ENCODE peak calls at places on chromosome 12, in six cellular contexts. F, D, W, T, O and A are unnamed samples.

GRCh38 chr12:108479364-108480070 is 35.6 kb upstream of the FICD start:
- DNase-seq in F (peak), D (no peak), W (no peak), T (no peak), O (no peak), A (no peak)

GRCh38 chr12:5487971-5488955 is 56.4 kb downstream of the NTF3 start:
- DNase-seq in F (no peak), D (no peak), W (no peak), T (no peak), O (no peak), A (no peak)

GRCh38 chr12:95532851-95533250 is 18.4 kb downstream of the USP44 start:
- DNase-seq in F (no peak), D (no peak), W (no peak), T (no peak), O (no peak), A (no peak)

GRCh38 chr12:4111010-4111409 is 162.6 kb upstream of the CCND2 start:
- DNase-seq in F (no peak), D (no peak), W (no peak), T (no peak), O (no peak), A (peak)

GRCh38 chr12:96190403-96191170 is 3.6 kb upstream of the ELK3 start:
- DNase-seq in F (peak), D (no peak), W (no peak), T (no peak), O (peak), A (no peak)

GRCh38 chr12:98332626-98333025 is 182.8 kb upstream of the TMPO start:
- DNase-seq in F (peak), D (no peak), W (no peak), T (no peak), O (peak), A (no peak)

GRCh38 chr12:1933342-1933992 is 15.0 kb upstream of the CACNA2D4 start:
- DNase-seq in F (peak), D (no peak), W (no peak), T (no peak), O (peak), A (no peak)

GRCh38 chr12:110165540-110166159 is 41.5 kb downstream of the IFT81 start:
- DNase-seq in F (peak), D (no peak), W (no peak), T (no peak), O (no peak), A (no peak)

GRCh38 chr12:119902084-119902509 is 25.0 kb upstream of the CIT start:
- DNase-seq in F (peak), D (peak), W (peak), T (peak), O (peak), A (peak)

GRCh38 chr12:6405963-6406362 is 22.0 kb downstream of the LTBR start:
- DNase-seq in F (no peak), D (no peak), W (no peak), T (no peak), O (peak), A (no peak)

GRCh38 chr12:92927055-92927435 is 2.0 kb downstream of the EEA1 start:
- DNase-seq in F (peak), D (no peak), W (no peak), T (peak), O (peak), A (no peak)

GRCh38 chr12:64528616-64529015 is 76.7 kb downstream of the TBK1 start:
- DNase-seq in F (no peak), D (no peak), W (no peak), T (no peak), O (no peak), A (no peak)

GRCh38 chr12:117202556-117202955 is 12.3 kb upstream of the FBXO21 start:
- DNase-seq in F (no peak), D (no peak), W (no peak), T (no peak), O (no peak), A (no peak)

GRCh38 chr12:3122841-3123678 is 45.9 kb downstream of the TSPAN9 start:
- DNase-seq in F (no peak), D (no peak), W (peak), T (peak), O (peak), A (peak)

GRCh38 chr12:59603735-59604134 is 7.9 kb downstream of the SLC16A7 start:
- DNase-seq in F (no peak), D (no peak), W (no peak), T (no peak), O (no peak), A (no peak)

GRCh38 chr12:29346764-29347421 is 34.1 kb downstream of the ERGIC2 start:
- DNase-seq in F (no peak), D (no peak), W (no peak), T (no peak), O (no peak), A (no peak)

GRCh38 chr12:64253356-64253755 is 31.3 kb upstream of the KICS2 start:
- DNase-seq in F (no peak), D (no peak), W (no peak), T (no peak), O (no peak), A (no peak)

GRCh38 chr12:90013409-90013808 is 304.8 kb upstream of the ATP2B1 start:
- DNase-seq in F (peak), D (peak), W (no peak), T (no peak), O (peak), A (no peak)

GRCh38 chr12:24697295-24697694 is 251.6 kb downstream of the BCAT1 start:
- DNase-seq in F (no peak), D (no peak), W (no peak), T (no peak), O (no peak), A (no peak)

GRCh38 chr12:91959220-91959619 is 186.4 kb downstream of the BTG1 start:
- DNase-seq in F (no peak), D (no peak), W (no peak), T (no peak), O (no peak), A (no peak)

GRCh38 chr12:23542187-23542586 is 407.3 kb downstream of the SOX5 start:
- DNase-seq in F (no peak), D (no peak), W (no peak), T (no peak), O (no peak), A (no peak)

GRCh38 chr12:8665729-8666128 is 3.1 kb upstream of the MFAP5 start:
- DNase-seq in F (no peak), D (no peak), W (no peak), T (no peak), O (no peak), A (no peak)

GRCh38 chr12:48813464-48814312 is 4.6 kb upstream of the CACNB3 start:
- DNase-seq in F (no peak), D (no peak), W (no peak), T (no peak), O (peak), A (no peak)

GRCh38 chr12:8678661-8679111 is 16.1 kb upstream of the MFAP5 start:
- DNase-seq in F (no peak), D (no peak), W (no peak), T (no peak), O (no peak), A (no peak)

GRCh38 chr12:119258149-119258548 is 76.4 kb upstream of the CCDC60 start:
- DNase-seq in F (peak), D (no peak), W (no peak), T (no peak), O (peak), A (no peak)

GRCh38 chr12:113310489-113310888 is 24.4 kb downstream of the SLC8B1 start:
- DNase-seq in F (peak), D (no peak), W (no peak), T (no peak), O (no peak), A (no peak)

GRCh38 chr12:98646165-98646764 is 1.2 kb downstream of the APAF1 start:
- DNase-seq in F (peak), D (no peak), W (no peak), T (no peak), O (peak), A (no peak)

GRCh38 chr12:105107176-105107496 is 395 bp upstream of the WASHC4 start:
- DNase-seq in F (no peak), D (no peak), W (no peak), T (peak), O (no peak), A (no peak)

GRCh38 chr12:66176105-66176504 is 6.3 kb upstream of the TMBIM4 start:
- DNase-seq in F (no peak), D (no peak), W (no peak), T (no peak), O (no peak), A (no peak)

GRCh38 chr12:61916856-61917255 is 343.3 kb upstream of the USP15 start:
- DNase-seq in F (no peak), D (no peak), W (no peak), T (no peak), O (no peak), A (no peak)